ENCODE peak calls at places on chromosome 1, in nine cellular contexts. G is effector CD4-positive, alpha-beta T cell; H is stimulated activated CD4-positive, alpha-beta T cell treated with anti-CD3 and anti-CD28 coated beads, Interleukin-2, amount 100 ng/mL, for 24 hours; X is T-helper 1 cell; I is T1000; B is hepatic stellate cell; E is Right ventricle myocardium superior; W is CD8-positive, alpha-beta T cell; A is NCI-H774. O is an unnamed sample.

GRCh38 chr1:22121421-22121911 is 21.4 kb downstream of the WNT4 start:
- DNase-seq in I (no peak), X (no peak), G (no peak), B (no peak), A (no peak), E (no peak), H (no peak), W (no peak), O (no peak)

GRCh38 chr1:234613128-234613875 is 3.3 kb upstream of the IRF2BP2 start:
- DNase-seq in A (no peak), W (no peak), X (no peak), G (no peak), B (no peak), H (no peak), I (no peak), E (no peak), O (no peak)

GRCh38 chr1:7145947-7146346 is 360.7 kb downstream of the CAMTA1 start:
- DNase-seq in I (no peak), A (no peak), E (no peak), H (no peak), X (no peak), G (no peak), W (no peak), B (no peak), O (no peak)

GRCh38 chr1:205916541-205916940 is 26.7 kb downstream of the SLC26A9 start:
- DNase-seq in H (no peak), B (no peak), G (no peak), I (no peak), W (no peak), E (no peak), X (no peak), A (no peak), O (no peak)

GRCh38 chr1:85317580-85317979 is 41.1 kb upstream of the BCL10 start:
- DNase-seq in W (no peak), E (no peak), A (no peak), G (no peak), H (no peak), B (no peak), I (no peak), X (no peak), O (no peak)

GRCh38 chr1:94296018-94296417 is 58.6 kb upstream of the ARHGAP29 start:
- DNase-seq in B (no peak), E (no peak), I (no peak), G (no peak), A (no peak), H (no peak), X (no peak), W (no peak), O (peak)

GRCh38 chr1:85048296-85049064 is at the start of gene MCOLN3:
- DNase-seq in I (peak), H (peak), X (peak), G (no peak), A (peak), B (no peak), W (peak), E (peak), O (peak)

GRCh38 chr1:225242611-225243010 is 185.2 kb downstream of the LBR start:
- DNase-seq in H (no peak), W (no peak), I (no peak), G (no peak), X (no peak), B (no peak), A (no peak), E (no peak), O (no peak)

GRCh38 chr1:109794319-109795132 is 30.8 kb upstream of the EPS8L3 start:
- DNase-seq in H (no peak), A (no peak), X (no peak), W (no peak), E (no peak), I (no peak), G (no peak), B (no peak), O (no peak)

GRCh38 chr1:110482662-110483307 is 31.8 kb downstream of the PROK1 start:
- DNase-seq in X (no peak), H (no peak), B (no peak), A (no peak), W (no peak), E (no peak), G (no peak), I (no peak), O (no peak)

GRCh38 chr1:1019122-1019999 is 559 bp upstream of the AGRN start:
- DNase-seq in B (peak), A (peak), X (peak), W (peak), H (peak), E (peak), I (peak), G (peak), O (peak)

GRCh38 chr1:8818325-8818775 is 910 bp upstream of the RERE start:
- DNase-seq in B (no peak), W (no peak), E (no peak), I (peak), A (no peak), G (no peak), X (no peak), H (no peak), O (peak)

GRCh38 chr1:187038789-187039188 is 210.0 kb downstream of the PLA2G4A start:
- DNase-seq in G (no peak), H (no peak), A (no peak), B (no peak), I (no peak), W (no peak), E (no peak), X (no peak), O (no peak)

GRCh38 chr1:209708297-209708696 is 3.7 kb downstream of the HSD11B1 start:
- DNase-seq in W (no peak), A (no peak), I (no peak), E (no peak), X (no peak), G (no peak), B (no peak), H (no peak), O (no peak)

GRCh38 chr1:230274254-230274653 is 151.9 kb downstream of the PGBD5 start:
- DNase-seq in B (no peak), W (no peak), X (no peak), A (no peak), E (peak), I (no peak), H (no peak), G (no peak), O (peak)

GRCh38 chr1:30524840-30525617 is 198.4 kb downstream of the MATN1 start:
- DNase-seq in G (no peak), I (no peak), W (no peak), X (no peak), E (no peak), B (no peak), A (no peak), H (no peak), O (no peak)

GRCh38 chr1:62029704-62030103 is 164.9 kb upstream of the L1TD1 start:
- DNase-seq in G (no peak), H (no peak), I (no peak), W (no peak), E (no peak), X (no peak), A (no peak), B (no peak), O (no peak)